ENCODE peak calls at places on chromosome 1, in five cellular contexts. One of them, this sample, is unnamed.

GRCh38 chr1:96562094-96562493 is 159.5 kb upstream of the PTBP2 start:
- DNase-seq in substantia nigra: no peak
- DNase-seq in BJ: no peak
- DNase-seq in tibial artery: no peak
- DNase-seq in neural crest cell: no peak
- DNase-seq in this sample: no peak

GRCh38 chr1:15343729-15344128 is 66.0 kb upstream of the EFHD2 start:
- DNase-seq in BJ: no peak
- DNase-seq in tibial artery: peak; percentile 89
- DNase-seq in neural crest cell: no peak
- DNase-seq in substantia nigra: no peak
- DNase-seq in this sample: no peak

GRCh38 chr1:56965191-56965590 is 624 bp downstream of the C8B start:
- DNase-seq in neural crest cell: no peak
- DNase-seq in BJ: no peak
- DNase-seq in tibial artery: no peak
- DNase-seq in substantia nigra: no peak
- DNase-seq in this sample: no peak

GRCh38 chr1:108041360-108042143 is 76.6 kb upstream of the VAV3 start:
- DNase-seq in BJ: no peak
- DNase-seq in tibial artery: no peak
- DNase-seq in substantia nigra: no peak
- DNase-seq in neural crest cell: no peak
- DNase-seq in this sample: no peak

GRCh38 chr1:1088801-1089680 is 14.9 kb upstream of the RNF223 start:
- DNase-seq in substantia nigra: no peak
- DNase-seq in BJ: no peak
- DNase-seq in neural crest cell: no peak
- DNase-seq in tibial artery: peak; percentile 66
- DNase-seq in this sample: no peak

GRCh38 chr1:182086136-182086535 is 24.6 kb upstream of the ZNF648 start:
- DNase-seq in substantia nigra: no peak
- DNase-seq in neural crest cell: no peak
- DNase-seq in tibial artery: no peak
- DNase-seq in BJ: no peak
- DNase-seq in this sample: no peak

GRCh38 chr1:212792396-212792908 is 758 bp downstream of the TATDN3 start:
- DNase-seq in tibial artery: no peak
- DNase-seq in BJ: no peak
- DNase-seq in substantia nigra: no peak
- DNase-seq in neural crest cell: no peak
- DNase-seq in this sample: no peak

GRCh38 chr1:215056584-215056983 is 26.0 kb upstream of the KCNK2 start:
- DNase-seq in neural crest cell: no peak
- DNase-seq in substantia nigra: no peak
- DNase-seq in BJ: peak; percentile 8
- DNase-seq in tibial artery: no peak
- DNase-seq in this sample: no peak

GRCh38 chr1:37811027-37811655 is 3.1 kb upstream of the YRDC start:
- DNase-seq in BJ: no peak
- DNase-seq in neural crest cell: peak; percentile 74
- DNase-seq in tibial artery: no peak
- DNase-seq in substantia nigra: peak; percentile 63
- DNase-seq in this sample: peak; percentile 56

GRCh38 chr1:240816472-240816871 is 204.5 kb upstream of the GREM2 start:
- DNase-seq in substantia nigra: no peak
- DNase-seq in neural crest cell: no peak
- DNase-seq in tibial artery: no peak
- DNase-seq in BJ: no peak
- DNase-seq in this sample: no peak

GRCh38 chr1:119878171-119878570 is 18.1 kb downstream of the ADAM30 start:
- DNase-seq in substantia nigra: no peak
- DNase-seq in tibial artery: no peak
- DNase-seq in neural crest cell: no peak
- DNase-seq in BJ: no peak
- DNase-seq in this sample: no peak

GRCh38 chr1:17588048-17588781 is 48.7 kb downstream of the ARHGEF10L start:
- DNase-seq in BJ: peak; percentile 37
- DNase-seq in neural crest cell: no peak
- DNase-seq in substantia nigra: no peak
- DNase-seq in tibial artery: peak; percentile 94
- DNase-seq in this sample: peak; percentile 57

GRCh38 chr1:3226664-3227371 is 157.8 kb downstream of the PRDM16 start:
- DNase-seq in neural crest cell: no peak
- DNase-seq in tibial artery: no peak
- DNase-seq in substantia nigra: no peak
- DNase-seq in BJ: no peak
- DNase-seq in this sample: no peak

GRCh38 chr1:235004276-235004675 is 124.4 kb downstream of the TOMM20 start:
- DNase-seq in neural crest cell: no peak
- DNase-seq in BJ: no peak
- DNase-seq in substantia nigra: no peak
- DNase-seq in tibial artery: no peak
- DNase-seq in this sample: no peak

GRCh38 chr1:200525167-200526123 is 95.1 kb downstream of the KIF14 start:
- DNase-seq in BJ: no peak
- DNase-seq in tibial artery: no peak
- DNase-seq in neural crest cell: no peak
- DNase-seq in substantia nigra: no peak
- DNase-seq in this sample: peak; percentile 51

GRCh38 chr1:44609412-44609767 is 64.9 kb downstream of the TMEM53 start:
- DNase-seq in tibial artery: no peak
- DNase-seq in BJ: no peak
- DNase-seq in substantia nigra: peak; percentile 25
- DNase-seq in neural crest cell: peak; percentile 57
- DNase-seq in this sample: no peak

GRCh38 chr1:225427249-225428065 is at the start of gene LBR:
- DNase-seq in tibial artery: no peak
- DNase-seq in substantia nigra: peak; percentile 36
- DNase-seq in BJ: no peak
- DNase-seq in neural crest cell: peak; percentile 37
- DNase-seq in this sample: no peak

GRCh38 chr1:42853116-42853884 is 6.9 kb downstream of the ZNF691 start:
- DNase-seq in neural crest cell: no peak
- DNase-seq in BJ: no peak
- DNase-seq in tibial artery: no peak
- DNase-seq in substantia nigra: no peak
- DNase-seq in this sample: no peak

GRCh38 chr1:37481289-37482003 is 7.1 kb downstream of the ZC3H12A start:
- DNase-seq in tibial artery: no peak
- DNase-seq in BJ: no peak
- DNase-seq in substantia nigra: no peak
- DNase-seq in neural crest cell: no peak
- DNase-seq in this sample: no peak

GRCh38 chr1:228321895-228322294 is 84.7 kb downstream of the TRIM11 start:
- DNase-seq in BJ: no peak
- DNase-seq in neural crest cell: no peak
- DNase-seq in tibial artery: no peak
- DNase-seq in substantia nigra: no peak
- DNase-seq in this sample: no peak

GRCh38 chr1:85606414-85606800 is 25.8 kb downstream of the CCN1 start:
- DNase-seq in BJ: no peak
- DNase-seq in substantia nigra: no peak
- DNase-seq in neural crest cell: no peak
- DNase-seq in tibial artery: no peak
- DNase-seq in this sample: no peak

GRCh38 chr1:110155878-110156522 is 5.7 kb downstream of the SLC6A17 start:
- DNase-seq in tibial artery: peak; percentile 65
- DNase-seq in substantia nigra: no peak
- DNase-seq in BJ: no peak
- DNase-seq in neural crest cell: peak; percentile 71
- DNase-seq in this sample: peak; percentile 27

GRCh38 chr1:229139320-229139719 is 131.6 kb upstream of the RAB4A start:
- DNase-seq in neural crest cell: no peak
- DNase-seq in BJ: no peak
- DNase-seq in tibial artery: no peak
- DNase-seq in substantia nigra: no peak
- DNase-seq in this sample: no peak

GRCh38 chr1:166906647-166907046 is 30.6 kb upstream of the TADA1 start:
- DNase-seq in BJ: no peak
- DNase-seq in neural crest cell: no peak
- DNase-seq in tibial artery: no peak
- DNase-seq in substantia nigra: no peak
- DNase-seq in this sample: no peak

GRCh38 chr1:156895927-156896326 is 2.4 kb downstream of the PEAR1 start:
- DNase-seq in BJ: no peak
- DNase-seq in substantia nigra: no peak
- DNase-seq in tibial artery: no peak
- DNase-seq in neural crest cell: no peak
- DNase-seq in this sample: no peak

GRCh38 chr1:55196433-55197035 is 18.6 kb downstream of the USP24 start:
- DNase-seq in substantia nigra: no peak
- DNase-seq in BJ: no peak
- DNase-seq in neural crest cell: no peak
- DNase-seq in tibial artery: no peak
- DNase-seq in this sample: no peak

GRCh38 chr1:174160109-174160473 is 771 bp downstream of the RABGAP1L start:
- DNase-seq in substantia nigra: peak; percentile 0
- DNase-seq in tibial artery: peak; percentile 71
- DNase-seq in neural crest cell: peak; percentile 6
- DNase-seq in BJ: no peak
- DNase-seq in this sample: no peak

GRCh38 chr1:1179339-1179982 is 5.8 kb downstream of the TTLL10 start:
- DNase-seq in BJ: no peak
- DNase-seq in substantia nigra: no peak
- DNase-seq in tibial artery: no peak
- DNase-seq in neural crest cell: no peak
- DNase-seq in this sample: no peak

GRCh38 chr1:180920702-180921101 is 8.0 kb downstream of the KIAA1614 start:
- DNase-seq in neural crest cell: no peak
- DNase-seq in BJ: no peak
- DNase-seq in substantia nigra: no peak
- DNase-seq in tibial artery: no peak
- DNase-seq in this sample: no peak

GRCh38 chr1:67830928-67831596 is 2.2 kb downstream of the GNG12 start:
- DNase-seq in tibial artery: no peak
- DNase-seq in BJ: no peak
- DNase-seq in substantia nigra: no peak
- DNase-seq in neural crest cell: no peak
- DNase-seq in this sample: no peak

GRCh38 chr1:42170779-42171621 is 6.5 kb upstream of the GUCA2A start:
- DNase-seq in substantia nigra: no peak
- DNase-seq in neural crest cell: no peak
- DNase-seq in BJ: no peak
- DNase-seq in tibial artery: no peak
- DNase-seq in this sample: no peak

GRCh38 chr1:200890818-200891773 is 3.6 kb upstream of the INAVA start:
- DNase-seq in BJ: no peak
- DNase-seq in neural crest cell: peak; percentile 70
- DNase-seq in substantia nigra: peak; percentile 20
- DNase-seq in tibial artery: no peak
- DNase-seq in this sample: peak; percentile 12

GRCh38 chr1:16048573-16049189 is 5.1 kb downstream of the CLCNKB start:
- DNase-seq in tibial artery: no peak
- DNase-seq in neural crest cell: peak; percentile 76
- DNase-seq in substantia nigra: no peak
- DNase-seq in BJ: no peak
- DNase-seq in this sample: no peak

GRCh38 chr1:58310881-58311280 is 235.6 kb downstream of the OMA1 start:
- DNase-seq in BJ: no peak
- DNase-seq in substantia nigra: no peak
- DNase-seq in neural crest cell: no peak
- DNase-seq in tibial artery: no peak
- DNase-seq in this sample: no peak

GRCh38 chr1:41660570-41661427 is 176.3 kb upstream of the EDN2 start:
- DNase-seq in tibial artery: no peak
- DNase-seq in substantia nigra: no peak
- DNase-seq in BJ: no peak
- DNase-seq in neural crest cell: no peak
- DNase-seq in this sample: no peak

GRCh38 chr1:151131832-151132675 is 14.4 kb downstream of the SEMA6C start:
- DNase-seq in substantia nigra: no peak
- DNase-seq in tibial artery: peak; percentile 70
- DNase-seq in BJ: no peak
- DNase-seq in neural crest cell: peak; percentile 30
- DNase-seq in this sample: no peak

GRCh38 chr1:47696404-47696910 is 258.6 kb downstream of the FOXD2 start:
- DNase-seq in substantia nigra: no peak
- DNase-seq in tibial artery: no peak
- DNase-seq in neural crest cell: no peak
- DNase-seq in BJ: no peak
- DNase-seq in this sample: no peak

GRCh38 chr1:54028306-54029251 is 10.6 kb upstream of the LDLRAD1 start:
- DNase-seq in neural crest cell: no peak
- DNase-seq in tibial artery: no peak
- DNase-seq in BJ: no peak
- DNase-seq in substantia nigra: no peak
- DNase-seq in this sample: no peak

GRCh38 chr1:193176113-193176512 is 10.3 kb downstream of the B3GALT2 start:
- DNase-seq in substantia nigra: no peak
- DNase-seq in tibial artery: no peak
- DNase-seq in neural crest cell: no peak
- DNase-seq in BJ: no peak
- DNase-seq in this sample: no peak

GRCh38 chr1:109929588-109930251 is 19.1 kb downstream of the CSF1 start:
- DNase-seq in neural crest cell: no peak
- DNase-seq in substantia nigra: no peak
- DNase-seq in BJ: no peak
- DNase-seq in tibial artery: no peak
- DNase-seq in this sample: no peak

This sample was measured in GM04504.